ENCODE peak calls at places on chromosomes 12 and 14, in four cellular contexts. One of them, this sample, is unnamed.

GRCh38 chr12:47274725-47275124 is 195.0 kb upstream of the AMIGO2 start:
- DNase-seq in CD8-positive, alpha-beta T cell: no peak
- DNase-seq in A673: no peak
- DNase-seq in C1 segment of cervical spinal cord: no peak
- DNase-seq in this sample: no peak

GRCh38 chr12:66235626-66236281 is 46.7 kb downstream of the IRAK3 start:
- DNase-seq in CD8-positive, alpha-beta T cell: no peak
- DNase-seq in A673: peak; percentile 22
- DNase-seq in C1 segment of cervical spinal cord: no peak
- DNase-seq in this sample: no peak

GRCh38 chr14:88005978-88006851 is 1.3 kb downstream of the GPR65 start:
- DNase-seq in CD8-positive, alpha-beta T cell: peak; percentile 82
- DNase-seq in A673: no peak
- DNase-seq in C1 segment of cervical spinal cord: no peak
- DNase-seq in this sample: peak; percentile 88

GRCh38 chr12:116736962-116737773 is 701 bp downstream of the SPRING1 start:
- DNase-seq in CD8-positive, alpha-beta T cell: no peak
- DNase-seq in A673: no peak
- DNase-seq in C1 segment of cervical spinal cord: no peak
- DNase-seq in this sample: no peak

GRCh38 chr12:21773263-21773741 is 1.2 kb downstream of the KCNJ8 start:
- DNase-seq in CD8-positive, alpha-beta T cell: no peak
- DNase-seq in A673: peak; percentile 16
- DNase-seq in C1 segment of cervical spinal cord: peak; percentile 18
- DNase-seq in this sample: no peak

GRCh38 chr14:22656945-22657711 is 13.0 kb upstream of the OR6J1 start:
- DNase-seq in CD8-positive, alpha-beta T cell: no peak
- DNase-seq in A673: peak; percentile 52
- DNase-seq in C1 segment of cervical spinal cord: no peak
- DNase-seq in this sample: no peak

GRCh38 chr14:71690478-71690877 is 241.8 kb upstream of the RGS6 start:
- DNase-seq in CD8-positive, alpha-beta T cell: no peak
- DNase-seq in A673: no peak
- DNase-seq in C1 segment of cervical spinal cord: no peak
- DNase-seq in this sample: no peak

GRCh38 chr12:1630081-1630826 is 1.2 kb downstream of the WNT5B start:
- DNase-seq in CD8-positive, alpha-beta T cell: peak; percentile 36
- DNase-seq in A673: peak; percentile 45
- DNase-seq in C1 segment of cervical spinal cord: peak; percentile 32
- DNase-seq in this sample: peak; percentile 12

GRCh38 chr12:46107591-46107990 is 117.2 kb upstream of the SCAF11 start:
- DNase-seq in CD8-positive, alpha-beta T cell: no peak
- DNase-seq in A673: no peak
- DNase-seq in C1 segment of cervical spinal cord: no peak
- DNase-seq in this sample: no peak